ENCODE peak calls at places on chromosomes 5 and 9, in five cellular contexts. V is body of pancreas, F is uterus, S is IMR-90, U is adrenal gland. Z is an unnamed sample. For H3K4me1 and H3K36me3, the result is how much of the 10 kb centered on the place peaks cover.

GRCh38 chr9:14245901-14246525 is 67.9 kb downstream of the NFIB start:
- DNase-seq in V (no peak), F (no peak), S (peak), U (no peak), Z (no peak)

GRCh38 chr5:141843156-141843927 is 34.9 kb downstream of the PCDH1 start:
- DNase-seq in V (no peak), F (no peak), S (peak), U (no peak), Z (peak)

GRCh38 chr5:125338804-125339203 is 592.4 kb upstream of the ZNF608 start:
- DNase-seq in V (no peak), F (no peak), S (no peak), U (no peak), Z (no peak)

GRCh38 chr9:96156578-96156977 is 145.4 kb downstream of the HSD17B3 start:
- DNase-seq in V (no peak), F (no peak), S (no peak), U (no peak), Z (no peak)

GRCh38 chr9:16642421-16643109 is 227.9 kb downstream of the BNC2 start:
- DNase-seq in V (no peak), F (no peak), S (peak), U (no peak), Z (no peak)

GRCh38 chr5:55554879-55555278 is 20.1 kb upstream of the PLPP1 start:
- DNase-seq in V (no peak), F (no peak), S (no peak), U (no peak), Z (no peak)

GRCh38 chr9:91246842-91247241 is 114.9 kb downstream of the AUH start:
- DNase-seq in V (no peak), F (no peak), S (peak), U (no peak), Z (no peak)

GRCh38 chr5:3139596-3139995 is 388.1 kb upstream of the IRX2 start:
- DNase-seq in V (no peak), F (no peak), S (no peak), U (no peak), Z (no peak)

GRCh38 chr9:134375430-134376385 is 49.5 kb downstream of the RXRA start:
- DNase-seq in V (peak), F (peak), S (no peak), U (peak), Z (no peak)

GRCh38 chr9:116276651-116277121 is 123.1 kb downstream of the PAPPA start:
- DNase-seq in V (no peak), F (no peak), S (no peak), U (no peak), Z (no peak)

GRCh38 chr9:11149065-11149464 is 536.3 kb upstream of the PTPRD start:
- DNase-seq in V (no peak), F (no peak), S (no peak), U (no peak), Z (no peak)

GRCh38 chr5:132260714-132261615 is 3.5 kb downstream of the PDLIM4 start:
- DNase-seq in V (peak), F (peak), S (peak), U (peak), Z (no peak)

GRCh38 chr5:6407547-6408259 is 29.4 kb upstream of the MED10 start:
- DNase-seq in V (no peak), F (no peak), S (no peak), U (no peak), Z (no peak)

GRCh38 chr9:12708562-12709298 is 15.5 kb downstream of the TYRP1 start:
- DNase-seq in V (no peak), F (no peak), S (peak), U (no peak), Z (no peak)

GRCh38 chr5:147576646-147577535 is 67.0 kb upstream of the DPYSL3 start:
- DNase-seq in V (peak), F (peak), S (peak), U (peak), Z (peak)

GRCh38 chr5:98709681-98710080 is 63.8 kb upstream of the RGMB start:
- DNase-seq in V (no peak), F (no peak), S (no peak), U (no peak), Z (no peak)

GRCh38 chr5:13987843-13988464 is 43.5 kb upstream of the DNAH5 start:
- DNase-seq in V (peak), F (peak), S (peak), U (peak), Z (peak)

GRCh38 chr9:116209406-116210116 is 56.0 kb downstream of the PAPPA start:
- DNase-seq in V (no peak), F (no peak), S (no peak), U (no peak), Z (no peak)

GRCh38 chr5:96614110-96614691 is 48.0 kb upstream of the CAST start:
- DNase-seq in V (peak), F (peak), S (peak), U (peak), Z (no peak)

GRCh38 chr5:139745800-139746690 is 49.6 kb upstream of the PSD2 start:
- DNase-seq in V (peak), F (peak), S (peak), U (peak), Z (peak)
- H3K4me1 ChIP-seq in V (under half), F (under half), S (under half), U (under half), Z (under half)

GRCh38 chr9:128456613-128457061 is 831 bp downstream of the ODF2 start:
- DNase-seq in V (peak), F (peak), S (peak), U (peak), Z (no peak)

GRCh38 chr9:128454991-128455390 is 815 bp upstream of the ODF2 start:
- DNase-seq in V (peak), F (no peak), S (no peak), U (no peak), Z (no peak)

GRCh38 chr9:128457207-128457606 is 1.4 kb downstream of the ODF2 start:
- DNase-seq in V (no peak), F (no peak), S (no peak), U (no peak), Z (no peak)

GRCh38 chr9:128459011-128459410 is 3.2 kb downstream of the ODF2 start:
- DNase-seq in V (no peak), F (no peak), S (no peak), U (no peak), Z (no peak)

GRCh38 chr9:128455849-128456612 is at the start of gene ODF2:
- DNase-seq in V (peak), F (peak), S (peak), U (peak), Z (peak)
- TF ChIP-seq POLR2A in V (peak), F (peak), S (peak), U (no peak), Z (no peak)

GRCh38 chr5:127926974-127927373 is 156.6 kb upstream of the SLC12A2 start:
- DNase-seq in V (no peak), F (no peak), S (no peak), U (no peak), Z (no peak)

GRCh38 chr5:127925916-127926315 is 157.7 kb upstream of the SLC12A2 start:
- DNase-seq in V (no peak), F (no peak), S (no peak), U (peak), Z (no peak)

GRCh38 chr5:127922603-127923002 is 161.0 kb upstream of the SLC12A2 start:
- DNase-seq in V (no peak), F (no peak), S (peak), U (no peak), Z (no peak)

GRCh38 chr5:127923804-127924570 is 159.6 kb upstream of the SLC12A2 start:
- DNase-seq in V (no peak), F (no peak), S (no peak), U (no peak), Z (no peak)

GRCh38 chr5:127924606-127925005 is 159.0 kb upstream of the SLC12A2 start:
- DNase-seq in V (no peak), F (no peak), S (no peak), U (no peak), Z (no peak)
- H3K36me3 ChIP-seq in V (under half), F (under half), S (under half), U (under half), Z (under half)

GRCh38 chr5:56827043-56827442 is 11.7 kb downstream of the MAP3K1 start:
- DNase-seq in V (no peak), F (no peak), S (no peak), U (no peak), Z (no peak)
- H3K4me1 ChIP-seq in V (half or more), F (under half), S (under half), U (half or more), Z (under half)

DNA sequence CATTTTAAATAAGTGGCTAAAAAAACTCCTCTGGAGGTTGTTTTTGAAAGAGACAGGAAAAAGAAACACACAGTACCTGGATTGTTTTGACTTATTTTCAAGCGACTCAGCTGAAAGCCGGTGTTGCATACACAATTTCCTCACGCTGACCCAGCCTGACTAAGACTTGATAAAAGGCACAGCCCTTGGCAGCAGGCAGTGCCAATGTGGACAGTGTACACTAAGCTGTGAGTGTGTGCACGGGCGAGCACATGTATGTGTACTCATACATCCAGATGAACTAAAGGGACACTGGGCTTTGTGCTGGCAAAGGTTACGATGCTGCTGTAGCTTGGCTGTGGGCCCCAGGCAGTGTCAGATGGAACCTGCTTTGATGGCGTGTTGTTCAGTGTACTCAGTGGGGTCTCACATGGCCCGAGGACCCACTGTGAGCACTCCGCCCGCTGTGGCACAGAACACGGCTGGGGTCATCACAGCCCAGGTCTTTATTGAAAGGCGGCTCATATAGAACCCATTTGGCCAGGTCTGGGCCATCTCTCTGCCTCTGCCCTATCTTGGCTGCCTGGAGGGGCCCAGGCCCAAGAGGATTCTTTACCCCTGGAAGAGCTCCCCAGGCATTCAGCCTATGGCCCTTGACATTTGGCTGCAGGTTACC is 92.4 kb downstream of the ANKRD33B start:
- DNase-seq in V (peak), F (no peak), S (peak), U (no peak), Z (no peak)
- TF ChIP-seq POLR2A in V (no peak), F (no peak), S (no peak), U (no peak), Z (no peak)

GRCh38 chr9:127430415-127430814 is 6.2 kb downstream of the ZNF79 start:
- DNase-seq in V (no peak), F (no peak), S (no peak), U (no peak), Z (no peak)
- H3K36me3 ChIP-seq in V (under half), F (under half), S (under half), U (under half), Z (under half)